ENCODE peak calls at places on chromosomes 3 and 15, in five cellular contexts. V, M, Y, T and B are unnamed samples.
A peak's percentile ranks its signal among the peaks of the same experiment; 100 is the strongest.

GRCh38 chr3:16026753-16027152 is 147.7 kb upstream of the GALNT15 start:
- DNase-seq in M (no peak), T (peak; percentile 49), V (no peak), Y (no peak), B (no peak)

GRCh38 chr3:72951259-72951722 is 45.3 kb upstream of the PPP4R2 start:
- DNase-seq in M (no peak), Y (no peak), V (no peak), T (no peak), B (peak; percentile 17)

GRCh38 chr3:137110392-137110996 is 152.7 kb downstream of the IL20RB start:
- DNase-seq in Y (no peak), V (no peak), T (peak; percentile 33), M (no peak), B (peak; percentile 46)

GRCh38 chr3:51955893-51956770 is 951 bp downstream of the GPR62 start:
- DNase-seq in V (no peak), M (peak; percentile 77), Y (peak; percentile 71), T (no peak), B (peak; percentile 38)

GRCh38 chr15:67998599-67999122 is 55.5 kb upstream of the PIAS1 start:
- DNase-seq in T (peak; percentile 62), V (no peak), M (no peak), Y (peak; percentile 49), B (peak; percentile 89)

GRCh38 chr3:139538733-139539132 is 809 bp downstream of the RBP1 start:
- DNase-seq in T (peak; percentile 53), Y (peak; percentile 77), V (no peak), M (peak; percentile 47), B (no peak)

GRCh38 chr3:127754411-127755304 is 67.7 kb downstream of the MGLL start:
- DNase-seq in M (peak; percentile 25), V (no peak), Y (no peak), T (no peak), B (no peak)

GRCh38 chr3:6807967-6808588 is 52.8 kb upstream of the GRM7 start:
- DNase-seq in M (no peak), V (no peak), Y (no peak), T (no peak), B (no peak)

GRCh38 chr3:171749128-171749527 is 61.2 kb downstream of the PLD1 start:
- DNase-seq in Y (no peak), M (no peak), V (no peak), T (no peak), B (no peak)

GRCh38 chr3:171745577-171746319 is 64.5 kb downstream of the PLD1 start:
- DNase-seq in V (no peak), M (no peak), T (no peak), Y (no peak), B (no peak)

GRCh38 chr3:171747223-171747920 is 62.9 kb downstream of the PLD1 start:
- DNase-seq in V (no peak), Y (no peak), T (no peak), M (no peak), B (peak; percentile 55)

GRCh38 chr3:171752329-171752728 is 58.0 kb downstream of the PLD1 start:
- DNase-seq in M (no peak), Y (no peak), V (no peak), T (no peak), B (no peak)

GRCh38 chr3:171748341-171748918 is 61.9 kb downstream of the PLD1 start:
- DNase-seq in M (no peak), Y (no peak), V (no peak), T (peak; percentile 17), B (peak; percentile 75)
- H3K4me3 ChIP-seq in M (no peak overlapping the region), Y (no peak overlapping the region), V (no peak overlapping the region), T (no peak overlapping the region), B (no peak overlapping the region)

GRCh38 chr15:74122403-74123130 is 7.8 kb upstream of the ISLR2 start:
- DNase-seq in M (no peak), V (no peak), T (no peak), Y (no peak), B (no peak)
- H3K36me3 ChIP-seq in M (no peaks in the 10 kb centered on the region), V (no peaks in the 10 kb centered on the region), T (no peaks in the 10 kb centered on the region), Y (no peaks in the 10 kb centered on the region), B (no peaks in the 10 kb centered on the region)

DNA sequence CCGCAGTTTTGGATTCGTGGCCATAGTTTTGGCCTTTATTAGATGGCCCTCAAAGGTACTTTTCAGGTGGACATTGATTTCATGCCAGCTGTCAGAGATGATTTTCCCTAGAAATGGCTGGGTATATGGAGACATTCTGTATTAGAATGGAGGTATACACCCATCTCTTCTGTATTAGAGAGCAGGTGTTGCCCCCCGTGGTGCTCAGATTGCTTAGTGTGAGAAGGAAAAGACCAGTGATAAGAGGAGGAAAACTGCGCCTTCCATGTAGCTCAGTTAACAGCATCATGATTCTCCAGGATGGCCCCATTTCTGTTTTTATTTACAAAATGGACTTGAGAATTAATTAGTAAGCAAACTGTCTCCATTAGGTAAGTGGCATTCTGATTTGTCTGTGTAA is 145.9 kb downstream of the IGF1R start:
- DNase-seq in Y (no peak), T (no peak), M (no peak), V (no peak), B (no peak)
- H3K4me1 ChIP-seq in Y (peaks cover 11% of the 10 kb centered on the region), T (peaks cover 10% of the 10 kb centered on the region), M (peaks cover 1% of the 10 kb centered on the region), V (peaks cover 14% of the 10 kb centered on the region), B (peaks cover 4% of the 10 kb centered on the region)

DNA sequence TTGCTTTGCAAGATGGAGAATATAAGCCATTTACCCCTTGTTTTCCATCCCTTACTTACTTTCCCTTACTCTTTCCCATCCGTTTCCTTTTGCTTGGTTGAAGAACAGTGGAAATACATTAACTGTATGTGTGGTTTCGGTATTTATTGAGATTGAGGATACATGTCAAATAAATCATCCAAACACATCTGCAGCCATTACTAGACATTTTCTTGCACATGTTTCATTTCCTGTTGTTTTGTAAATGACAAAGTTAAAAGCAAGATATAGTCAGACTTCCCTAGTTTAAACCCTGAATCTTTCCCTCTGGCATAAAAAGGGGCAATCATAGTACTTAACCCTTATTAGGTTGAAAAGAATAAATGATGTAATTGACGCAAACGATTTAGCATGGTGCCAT is 82.1 kb upstream of the BCHE start:
- DNase-seq in M (no peak), Y (no peak), V (no peak), T (no peak), B (no peak)
- H3K4me3 ChIP-seq in M (no peak overlapping the region), Y (no peak overlapping the region), V (no peak overlapping the region), T (no peak overlapping the region), B (no peak overlapping the region)